ENCODE peak calls at places on chromosomes 7 and 10, in six cellular contexts. L, M, W, K, N and J are unnamed samples.

GRCh38 chr7:151616443-151617213 is 96.9 kb upstream of the RHEB start:
- DNase-seq in L (no peak), M (no peak), K (no peak), W (no peak), N (no peak), J (no peak)

GRCh38 chr7:42993038-42993437 is 60.9 kb downstream of the MRPL32 start:
- DNase-seq in W (peak), N (no peak), K (no peak), M (no peak), L (no peak), J (no peak)

GRCh38 chr10:67571503-67571902 is 124.5 kb downstream of the CTNNA3 start:
- DNase-seq in L (no peak), M (no peak), N (no peak), W (no peak), K (no peak), J (no peak)

GRCh38 chr10:11225935-11226334 is 208.3 kb downstream of the CELF2 start:
- DNase-seq in W (no peak), N (no peak), K (no peak), L (peak), M (peak), J (no peak)

GRCh38 chr7:111026301-111026700 is 64.6 kb upstream of the LRRN3 start:
- DNase-seq in M (no peak), L (no peak), W (peak), K (no peak), N (no peak), J (no peak)

GRCh38 chr10:115093286-115093775 is at the start of gene ATRNL1:
- DNase-seq in M (peak), W (no peak), N (no peak), L (no peak), K (peak), J (peak)

GRCh38 chr10:29120216-29120615 is 168.7 kb upstream of the LYZL1 start:
- DNase-seq in W (no peak), M (no peak), K (no peak), L (no peak), N (no peak), J (no peak)

GRCh38 chr7:20424475-20424874 is 93.8 kb downstream of the ITGB8 start:
- DNase-seq in K (no peak), M (no peak), W (no peak), N (no peak), L (no peak), J (no peak)

GRCh38 chr7:192035-192649 is at the start of gene FAM20C:
- DNase-seq in L (peak), M (no peak), W (no peak), K (no peak), N (no peak), J (peak)

GRCh38 chr10:28248092-28248491 is 54.8 kb downstream of the MPP7 start:
- DNase-seq in L (no peak), W (no peak), K (no peak), M (no peak), N (no peak), J (no peak)

GRCh38 chr7:151862606-151863381 is 14.1 kb downstream of the PRKAG2 start:
- DNase-seq in L (no peak), N (no peak), M (no peak), W (no peak), K (no peak), J (no peak)

GRCh38 chr7:25894002-25894901 is 257.7 kb upstream of the NFE2L3 start:
- DNase-seq in M (no peak), N (peak), K (peak), L (peak), W (peak), J (peak)

GRCh38 chr7:79434098-79434497 is 19.4 kb downstream of the MAGI2 start:
- DNase-seq in N (no peak), M (no peak), K (no peak), L (no peak), W (no peak), J (no peak)

GRCh38 chr10:76072384-76072783 is 641.0 kb downstream of the LRMDA start:
- DNase-seq in K (no peak), L (no peak), N (no peak), W (no peak), M (no peak), J (no peak)

GRCh38 chr7:128708235-128708634 is 30.9 kb upstream of the CALU start:
- DNase-seq in N (no peak), K (no peak), L (no peak), W (no peak), M (no peak), J (no peak)

GRCh38 chr10:119357389-119358139 is 150.2 kb downstream of the GRK5 start:
- DNase-seq in W (no peak), L (no peak), M (no peak), K (no peak), N (no peak), J (no peak)

GRCh38 chr10:35913628-35914027 is 271.5 kb upstream of the FZD8 start:
- DNase-seq in W (no peak), M (no peak), N (no peak), L (no peak), K (no peak), J (no peak)

GRCh38 chr7:48643420-48644013 is 280.8 kb upstream of the CDC14C start:
- DNase-seq in K (no peak), W (no peak), M (no peak), L (no peak), N (no peak), J (no peak)

GRCh38 chr10:114548662-114549061 is 109.4 kb downstream of the ABLIM1 start:
- DNase-seq in N (no peak), W (peak), L (peak), M (no peak), K (peak), J (no peak)

GRCh38 chr10:51630618-51631005 is 68.8 kb downstream of the CSTF2T start:
- DNase-seq in L (no peak), W (no peak), N (no peak), M (no peak), K (no peak), J (no peak)

GRCh38 chr7:30738026-30738915 is 13.7 kb upstream of the INMT start:
- DNase-seq in K (no peak), W (no peak), L (no peak), M (no peak), N (no peak), J (no peak)

GRCh38 chr10:88507380-88507779 is 75.7 kb downstream of the RNLS start:
- DNase-seq in N (no peak), W (no peak), M (no peak), K (no peak), L (no peak), J (no peak)

GRCh38 chr10:112565434-112566053 is 118.5 kb downstream of the VTI1A start:
- DNase-seq in K (peak), L (peak), M (no peak), W (peak), N (no peak), J (no peak)

GRCh38 chr10:28686835-28687682 is 9.7 kb downstream of the BAMBI start:
- DNase-seq in N (no peak), W (no peak), L (no peak), K (no peak), M (no peak), J (no peak)

GRCh38 chr7:135341049-135341448 is 107.4 kb downstream of the STRA8 start:
- DNase-seq in L (no peak), N (no peak), M (no peak), K (no peak), W (peak), J (no peak)

GRCh38 chr10:122462533-122463465 is 1.4 kb downstream of the HTRA1 start:
- DNase-seq in K (peak), M (no peak), N (no peak), L (no peak), W (no peak), J (no peak)

DNA sequence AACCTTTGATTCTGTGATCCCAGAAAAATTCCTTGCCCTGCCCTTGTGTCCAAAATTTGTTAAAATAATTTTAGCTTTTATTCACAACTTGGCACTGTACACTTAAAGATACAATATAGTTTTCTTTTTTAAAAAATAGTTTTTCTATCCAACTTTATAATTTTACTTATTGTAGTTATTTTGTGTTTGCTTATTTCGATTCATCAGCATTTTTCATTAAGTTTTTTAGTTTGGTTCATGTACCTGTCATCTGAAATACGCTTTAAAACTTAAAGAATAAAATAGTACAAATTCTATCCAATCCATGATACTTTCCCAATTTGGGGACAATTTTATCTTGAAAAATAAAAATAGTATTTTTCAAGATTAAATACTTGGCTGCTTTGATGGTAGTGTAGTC is 514.8 kb downstream of the AUTS2 start:
- DNase-seq in K (no peak), W (no peak), M (no peak), L (no peak), N (no peak), J (no peak)
- TF ChIP-seq POLR2AphosphoS5 in K (no peak), W (no peak), M (no peak), L (no peak), N (no peak), J (no peak)

GRCh38 chr7:100126931-100127865 is at the start of gene MBLAC1:
- DNase-seq in N (peak), K (peak), M (peak), W (peak), L (peak), J (peak)
- TF ChIP-seq POLR2A in N (peak), K (peak), M (peak), W (peak), L (peak), J (peak)

GRCh38 chr7:157613575-157614322 is 276.9 kb downstream of the DNAJB6 start:
- DNase-seq in W (no peak), M (no peak), K (no peak), L (no peak), N (no peak), J (no peak)

GRCh38 chr7:157615852-157616251 is 279.0 kb downstream of the DNAJB6 start:
- DNase-seq in K (no peak), N (no peak), L (no peak), W (no peak), M (no peak), J (no peak)

GRCh38 chr7:157614457-157615020 is 277.7 kb downstream of the DNAJB6 start:
- DNase-seq in K (no peak), L (no peak), N (no peak), W (no peak), M (no peak), J (no peak)

GRCh38 chr7:157616426-157616825 is 279.6 kb downstream of the DNAJB6 start:
- DNase-seq in W (no peak), L (no peak), K (no peak), N (no peak), M (no peak), J (no peak)

DNA sequence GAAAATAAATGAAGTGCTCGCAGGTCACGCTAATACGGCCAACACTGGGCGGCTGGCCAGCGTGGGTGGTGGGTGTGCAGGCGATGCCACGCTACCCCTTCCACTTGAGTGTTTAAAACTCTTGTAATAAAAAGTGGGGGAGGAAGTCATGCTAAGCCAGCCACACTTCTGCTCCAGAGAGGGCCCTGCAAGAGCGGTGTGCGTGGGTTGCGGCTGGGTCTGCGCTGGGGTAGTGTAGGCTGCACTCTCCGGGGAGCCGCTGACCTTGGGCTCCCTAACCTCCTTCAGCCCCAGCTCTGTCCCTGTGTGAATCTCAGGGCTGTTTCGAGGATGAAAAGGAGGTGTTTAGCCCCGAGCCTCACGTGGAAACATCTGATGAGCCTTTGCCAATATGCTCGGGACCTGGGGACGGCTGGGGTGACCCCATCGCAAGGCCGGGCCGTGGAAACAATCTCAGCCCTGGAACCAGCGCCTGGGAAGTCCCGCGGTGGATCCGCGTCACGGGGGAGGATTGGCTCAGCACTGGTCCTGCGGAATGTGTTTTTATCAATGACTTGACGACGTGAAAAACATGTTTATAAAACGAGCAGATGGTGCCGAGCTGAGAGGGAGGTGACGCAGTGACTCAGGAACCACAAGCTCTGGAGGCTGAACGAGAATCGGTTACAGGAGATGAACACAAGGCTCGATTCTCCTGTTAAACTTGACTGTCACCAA is 278.5 kb downstream of the DNAJB6 start:
- DNase-seq in N (no peak), M (no peak), W (no peak), K (no peak), L (no peak), J (no peak)
- TF ChIP-seq TAF1 in N (no peak), M (no peak), W (no peak), K (no peak), L (no peak), J (no peak)

GRCh38 chr10:9379183-9379582 is 1324.7 kb downstream of the GATA3 start:
- DNase-seq in K (no peak), N (no peak), M (no peak), L (no peak), W (no peak), J (no peak)

DNA sequence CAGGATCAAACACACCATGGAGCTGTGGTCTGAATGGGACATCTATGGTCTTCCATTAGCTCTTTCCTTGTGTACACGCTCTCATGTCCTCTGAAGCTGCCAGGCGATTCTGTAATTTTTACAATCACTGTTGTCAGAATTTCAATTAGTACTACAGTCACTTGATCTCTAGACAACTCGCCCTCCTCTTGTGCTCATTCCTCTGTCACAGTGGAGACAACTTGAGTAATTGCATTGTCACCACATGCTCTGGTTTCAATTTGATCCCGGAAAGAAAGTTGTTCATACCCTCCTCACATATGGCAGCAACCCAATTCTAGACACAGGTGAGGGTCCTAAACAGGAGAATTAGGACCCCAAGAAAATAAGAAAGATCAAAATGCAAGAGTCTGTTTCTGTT is 1327.7 kb downstream of the GATA3 start:
- DNase-seq in W (no peak), M (no peak), K (no peak), L (no peak), N (no peak), J (no peak)
- TF ChIP-seq POLR2AphosphoS5 in W (no peak), M (no peak), K (no peak), L (no peak), N (no peak), J (no peak)

DNA sequence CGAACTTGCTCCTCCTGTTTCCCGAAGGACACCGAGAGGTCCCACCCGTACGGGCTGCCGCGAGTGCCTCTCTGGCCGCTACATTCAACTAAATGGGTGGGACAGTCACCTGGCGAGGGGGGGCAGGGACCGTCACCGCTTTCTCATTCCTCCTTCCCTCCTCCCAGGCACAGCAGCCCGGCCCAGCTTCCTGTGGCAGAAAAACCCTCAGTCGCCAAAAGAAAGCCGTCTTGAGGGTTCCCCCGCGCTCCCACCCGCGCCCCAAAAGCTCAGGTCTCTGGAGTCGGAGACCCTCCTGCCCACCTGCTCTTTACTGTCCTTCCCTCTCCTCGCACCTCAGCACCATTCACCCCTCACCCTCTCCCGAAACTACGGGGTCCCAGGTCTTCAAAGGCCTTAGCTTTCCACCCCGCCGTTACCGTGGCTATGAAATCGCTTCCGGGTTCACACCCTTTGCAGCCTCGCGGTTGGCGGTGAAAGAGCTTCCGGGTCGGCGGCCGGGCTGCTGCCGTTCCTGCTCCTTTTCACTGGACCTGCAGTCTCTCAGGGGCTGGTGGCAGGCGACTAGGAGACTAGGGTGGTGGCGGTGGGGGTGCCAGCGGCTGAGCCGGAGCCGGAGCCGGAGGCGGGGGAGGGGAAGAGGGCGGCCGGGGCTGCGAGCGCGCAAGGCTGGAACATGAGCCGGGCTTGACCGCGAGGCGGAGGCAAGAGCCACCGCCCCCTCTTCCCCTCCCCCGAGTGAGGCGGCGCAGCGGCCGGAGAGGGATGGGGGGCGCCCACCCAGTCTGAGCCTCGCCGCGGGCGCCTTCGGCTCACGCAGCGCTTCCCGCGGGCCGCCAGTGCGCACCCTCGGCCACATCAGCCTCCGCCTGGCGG is at the start of the genes ANKIB1 and KRIT1:
- DNase-seq in L (peak), W (peak), N (peak), M (peak), K (peak), J (peak)
- TF ChIP-seq POLR2A in L (peak), W (peak), N (peak), M (peak), K (peak), J (peak)

DNA sequence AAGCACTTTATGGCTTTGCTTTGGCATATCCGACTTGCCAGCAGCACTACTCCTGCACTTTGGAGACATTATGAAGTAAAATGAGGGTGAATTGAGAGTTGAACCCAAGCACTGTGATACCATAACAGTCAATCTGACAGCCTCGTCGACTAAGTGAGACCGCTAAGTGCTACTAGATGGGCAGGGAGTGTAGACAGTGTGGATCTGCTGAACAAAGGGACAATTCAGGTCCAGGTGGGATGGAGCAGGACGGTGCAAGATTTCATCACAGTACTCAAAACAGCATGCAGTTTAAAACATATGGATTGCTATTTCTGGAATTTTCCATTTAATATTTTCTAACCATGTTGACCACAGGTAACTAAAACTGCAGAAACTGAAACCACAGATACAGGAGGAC is 20.8 kb upstream of the PRTFDC1 start:
- DNase-seq in N (no peak), L (no peak), W (peak), M (no peak), K (no peak), J (no peak)
- TF ChIP-seq TAF1 in N (no peak), L (no peak), W (no peak), M (no peak), K (no peak), J (no peak)